ENCODE peak calls at places on chromosomes 7 and 10, in five cellular contexts. Q is upper lobe of left lung; O is left ventricle myocardium inferior; L is CD4-positive, alpha-beta memory T cell; P is kidney. T is an unnamed sample. For H3K9me3 and H3K4me1, the result is how much of the 10 kb centered on the place peaks cover.

GRCh38 chr10:107894521-107894920 is 730.0 kb upstream of the SORCS1 start:
- DNase-seq in O (no peak), Q (no peak), P (no peak), L (no peak), T (no peak)

GRCh38 chr7:106425017-106425719 is 140.4 kb upstream of the NAMPT start:
- DNase-seq in O (peak), L (peak), P (peak), Q (no peak), T (no peak)

GRCh38 chr10:105243381-105243780 is 602.3 kb downstream of the SORCS3 start:
- DNase-seq in P (no peak), L (no peak), Q (no peak), O (no peak), T (no peak)

GRCh38 chr7:46192191-46192590 is 271.1 kb upstream of the IGFBP3 start:
- DNase-seq in P (no peak), Q (no peak), L (no peak), O (no peak), T (no peak)

GRCh38 chr10:60461688-60462087 is 72.0 kb upstream of the ANK3 start:
- DNase-seq in Q (no peak), P (no peak), O (no peak), L (no peak), T (no peak)

GRCh38 chr10:43809211-43809930 is 160.7 kb upstream of the ZNF32 start:
- DNase-seq in P (no peak), O (no peak), Q (no peak), L (no peak), T (no peak)

GRCh38 chr10:63837043-63837442 is 315.8 kb downstream of the REEP3 start:
- DNase-seq in Q (no peak), P (no peak), O (no peak), L (no peak), T (no peak)

GRCh38 chr10:110501142-110501937 is 3.6 kb downstream of the DUSP5 start:
- DNase-seq in P (peak), Q (no peak), O (peak), L (no peak), T (peak)

GRCh38 chr10:75021851-75022250 is 89.6 kb upstream of the SAMD8 start:
- DNase-seq in O (no peak), Q (no peak), L (no peak), P (no peak), T (no peak)

GRCh38 chr7:49398236-49398635 is 375.2 kb upstream of the VWC2 start:
- DNase-seq in L (no peak), O (peak), Q (no peak), P (no peak), T (no peak)

GRCh38 chr7:84729284-84729683 is 457.6 kb downstream of the SEMA3D start:
- DNase-seq in L (no peak), O (no peak), Q (no peak), P (no peak), T (no peak)

GRCh38 chr10:24468281-24468751 is 255.4 kb downstream of the ARHGAP21 start:
- DNase-seq in P (no peak), O (peak), Q (no peak), L (no peak), T (no peak)

GRCh38 chr7:125573131-125573530 is 643.5 kb upstream of the POT1 start:
- DNase-seq in Q (no peak), P (no peak), O (no peak), L (no peak), T (no peak)

GRCh38 chr7:88111136-88111748 is 108.6 kb downstream of the SRI start:
- DNase-seq in L (peak), O (no peak), P (no peak), Q (no peak), T (no peak)

GRCh38 chr10:77505431-77506334 is 131.9 kb downstream of the KCNMA1 start:
- DNase-seq in P (no peak), O (no peak), L (no peak), Q (no peak), T (no peak)

GRCh38 chr10:43160067-43160918 is 22.0 kb downstream of the CSGALNACT2 start:
- DNase-seq in Q (no peak), L (no peak), P (no peak), O (no peak), T (no peak)

GRCh38 chr7:30159698-30160143 is 24.9 kb downstream of the MTURN start:
- DNase-seq in L (no peak), P (peak), O (no peak), Q (no peak), T (no peak)

GRCh38 chr7:108805808-108806397 is 236.2 kb downstream of the DNAJB9 start:
- DNase-seq in O (no peak), Q (no peak), L (no peak), P (no peak), T (no peak)

GRCh38 chr10:69421611-69422308 is 5.0 kb upstream of the TACR2 start:
- DNase-seq in L (no peak), O (peak), Q (no peak), P (no peak), T (no peak)

GRCh38 chr10:53140516-53140915 is 367.9 kb upstream of the MBL2 start:
- DNase-seq in P (no peak), Q (no peak), L (no peak), O (no peak), T (no peak)

GRCh38 chr10:131264110-131264788 is 47.3 kb downstream of the TCERG1L start:
- DNase-seq in L (no peak), Q (no peak), P (no peak), O (no peak), T (no peak)

GRCh38 chr10:57506414-57507094 is 761.1 kb downstream of the IPMK start:
- DNase-seq in Q (peak), P (peak), L (no peak), O (no peak), T (no peak)

GRCh38 chr7:124497209-124497608 is 268.4 kb downstream of the GPR37 start:
- DNase-seq in P (no peak), L (no peak), Q (no peak), O (no peak), T (no peak)

GRCh38 chr7:36280840-36281812 is 108.5 kb upstream of the ANLN start:
- DNase-seq in P (peak), Q (peak), L (no peak), O (peak), T (no peak)

GRCh38 chr10:24180891-24181290 is 28.0 kb upstream of the KIAA1217 start:
- DNase-seq in P (no peak), Q (no peak), O (no peak), L (no peak), T (no peak)

GRCh38 chr10:88553116-88553752 is 29.9 kb downstream of the RNLS start:
- DNase-seq in P (no peak), L (peak), Q (no peak), O (no peak), T (peak)

GRCh38 chr10:95818663-95819062 is 62.7 kb downstream of the ENTPD1 start:
- DNase-seq in O (no peak), L (no peak), P (no peak), Q (no peak), T (no peak)

GRCh38 chr7:137804819-137805218 is 42.0 kb downstream of the DGKI start:
- DNase-seq in Q (no peak), O (no peak), P (no peak), L (no peak), T (no peak)

GRCh38 chr10:130873636-130874035 is 437.9 kb downstream of the TCERG1L start:
- DNase-seq in O (no peak), L (no peak), P (no peak), Q (no peak), T (no peak)

GRCh38 chr7:28505014-28505413 is 92.7 kb downstream of the CREB5 start:
- DNase-seq in P (no peak), Q (no peak), L (no peak), O (no peak), T (no peak)

GRCh38 chr7:19619122-19619521 is 89.7 kb downstream of the POLR1F start:
- DNase-seq in Q (no peak), O (no peak), P (no peak), L (no peak), T (no peak)

DNA sequence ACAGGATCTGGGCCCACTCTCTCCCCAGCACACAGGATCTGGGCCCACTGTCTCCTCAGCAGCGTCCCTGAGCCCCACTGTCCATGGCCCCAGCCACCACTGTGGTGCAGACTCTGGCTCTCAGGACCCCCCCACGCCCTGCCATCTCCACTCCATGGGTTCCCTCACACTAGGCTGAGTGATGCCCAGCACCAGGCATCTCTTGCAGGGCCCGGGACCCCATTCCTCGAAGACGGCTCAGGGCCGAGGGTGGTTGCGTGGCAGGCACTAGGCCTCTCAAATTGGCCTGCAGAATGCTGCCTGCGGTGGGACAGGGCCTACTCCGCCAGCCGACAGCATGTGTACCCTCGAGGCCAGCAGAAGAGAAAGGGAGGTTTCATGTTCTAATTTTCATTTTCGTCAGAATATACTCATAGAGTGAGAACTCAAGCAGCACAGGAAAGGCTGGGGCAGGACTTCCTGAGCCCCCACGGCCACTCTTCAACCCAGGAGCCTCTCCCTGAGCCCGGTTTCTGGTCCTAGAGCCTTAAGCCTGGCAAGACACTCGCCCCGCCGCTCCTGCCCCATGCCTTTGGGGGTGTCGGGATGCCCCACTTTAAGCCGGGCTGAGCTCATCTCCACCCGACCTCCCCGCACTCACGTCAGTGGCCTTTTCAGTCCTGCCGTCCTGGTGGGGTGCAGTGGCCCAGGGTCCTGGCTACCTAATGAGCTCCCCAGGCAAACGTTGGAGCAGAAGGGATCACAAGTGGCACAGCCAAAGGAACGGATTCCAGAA is 44.0 kb downstream of the PWWP2B start:
- DNase-seq in O (no peak), L (no peak), P (peak), Q (peak), T (no peak)
- H3K9me3 ChIP-seq in O (under half), L (under half), P (under half), Q (under half), T (under half)

GRCh38 chr7:73556208-73557107 is 1.0 kb downstream of the BCL7B start:
- DNase-seq in L (no peak), P (no peak), Q (no peak), O (no peak), T (no peak)
- H3K4me1 ChIP-seq in L (under half), P (under half), Q (under half), O (under half), T (under half)

DNA sequence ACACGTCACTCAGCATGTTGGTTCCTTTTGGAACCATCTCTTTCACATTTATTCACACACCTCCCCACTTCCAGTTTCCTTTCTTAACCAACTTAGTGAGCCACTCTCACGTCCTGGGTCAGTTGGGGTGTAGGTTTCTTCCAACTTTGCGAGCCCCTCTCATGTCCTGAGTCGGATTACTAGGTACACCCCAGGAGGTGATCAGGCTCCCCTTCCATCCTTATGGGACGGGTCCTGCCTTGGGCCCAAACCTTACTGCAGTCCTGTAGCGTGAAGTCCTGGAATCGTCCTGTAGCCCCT is 7.7 kb downstream of the ERV3-1 start:
- DNase-seq in Q (no peak), L (no peak), P (no peak), O (no peak), T (no peak)
- H3K9me3 ChIP-seq in Q (under half), L (under half), P (under half), O (half or more), T (under half)

DNA sequence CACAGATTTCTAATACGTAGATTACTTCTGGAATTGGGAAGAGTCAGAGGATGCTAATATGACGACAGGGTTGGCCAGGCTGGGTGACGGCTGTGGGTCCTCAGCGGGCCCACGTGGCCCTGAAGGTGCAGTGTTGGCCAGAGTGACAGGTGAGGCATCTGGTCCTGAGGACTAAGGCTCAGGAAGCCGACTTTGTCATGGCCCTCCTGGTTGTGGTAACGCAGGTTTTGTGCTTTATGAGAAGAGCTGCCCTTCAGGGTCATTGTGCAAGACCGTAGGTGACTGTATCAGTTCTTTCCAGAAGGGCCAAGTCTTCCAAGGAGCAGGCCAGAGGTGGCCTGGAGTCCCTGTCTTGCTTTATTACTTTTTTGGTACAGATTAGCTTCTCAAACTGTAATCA is 2.5 kb downstream of the EIF3B start:
- DNase-seq in Q (no peak), O (no peak), P (no peak), L (no peak), T (no peak)
- H3K4me1 ChIP-seq in Q (half or more), O (half or more), P (under half), L (half or more), T (half or more)

GRCh38 chr7:158063850-158064610 is 523.6 kb downstream of the PTPRN2 start:
- DNase-seq in Q (no peak), P (no peak), L (no peak), O (no peak), T (no peak)
- H3K9me3 ChIP-seq in Q (under half), P (under half), L (under half), O (under half), T (under half)

GRCh38 chr7:104960741-104961479 is 53.1 kb upstream of the KMT2E start:
- DNase-seq in O (no peak), L (no peak), Q (no peak), P (no peak), T (no peak)
- H3K4me1 ChIP-seq in O (under half), L (under half), Q (under half), P (under half), T (under half)

DNA sequence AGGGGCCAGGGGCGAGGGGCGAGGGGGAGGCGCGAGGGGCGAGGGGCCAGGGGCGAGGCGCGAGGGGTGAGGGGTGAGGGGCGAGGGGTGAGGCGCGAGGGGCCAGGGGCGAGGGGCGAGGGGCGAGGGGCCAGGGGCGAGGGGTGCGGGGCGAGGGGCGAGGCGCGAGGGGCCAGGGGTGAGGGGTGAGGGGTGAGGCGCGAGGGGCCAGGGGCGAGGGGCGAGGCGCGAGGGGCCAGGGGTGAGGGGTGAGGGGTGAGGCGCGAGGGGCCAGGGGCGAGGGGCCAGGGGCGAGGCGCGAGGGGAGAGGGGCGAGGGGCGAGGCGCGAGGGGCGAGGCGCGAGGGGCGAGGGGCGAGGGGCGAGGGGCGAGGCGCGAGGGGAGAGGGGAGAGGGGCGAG is 192.3 kb downstream of the PTPRN2 start:
- DNase-seq in P (no peak), O (no peak), L (no peak), Q (peak), T (no peak)
- H3K9me3 ChIP-seq in P (under half), O (under half), L (under half), Q (under half), T (under half)

GRCh38 chr7:43589133-43589478 is 6.2 kb downstream of the STK17A start:
- DNase-seq in P (no peak), O (no peak), L (no peak), Q (no peak), T (no peak)

GRCh38 chr7:43584200-43584586 is 1.3 kb downstream of the STK17A start:
- DNase-seq in L (no peak), O (no peak), P (no peak), Q (no peak), T (peak)

GRCh38 chr7:43585521-43585920 is 2.6 kb downstream of the STK17A start:
- DNase-seq in O (no peak), P (no peak), L (no peak), Q (no peak), T (no peak)

GRCh38 chr7:43588477-43589132 is 5.7 kb downstream of the STK17A start:
- DNase-seq in P (no peak), Q (no peak), O (no peak), L (no peak), T (no peak)

DNA sequence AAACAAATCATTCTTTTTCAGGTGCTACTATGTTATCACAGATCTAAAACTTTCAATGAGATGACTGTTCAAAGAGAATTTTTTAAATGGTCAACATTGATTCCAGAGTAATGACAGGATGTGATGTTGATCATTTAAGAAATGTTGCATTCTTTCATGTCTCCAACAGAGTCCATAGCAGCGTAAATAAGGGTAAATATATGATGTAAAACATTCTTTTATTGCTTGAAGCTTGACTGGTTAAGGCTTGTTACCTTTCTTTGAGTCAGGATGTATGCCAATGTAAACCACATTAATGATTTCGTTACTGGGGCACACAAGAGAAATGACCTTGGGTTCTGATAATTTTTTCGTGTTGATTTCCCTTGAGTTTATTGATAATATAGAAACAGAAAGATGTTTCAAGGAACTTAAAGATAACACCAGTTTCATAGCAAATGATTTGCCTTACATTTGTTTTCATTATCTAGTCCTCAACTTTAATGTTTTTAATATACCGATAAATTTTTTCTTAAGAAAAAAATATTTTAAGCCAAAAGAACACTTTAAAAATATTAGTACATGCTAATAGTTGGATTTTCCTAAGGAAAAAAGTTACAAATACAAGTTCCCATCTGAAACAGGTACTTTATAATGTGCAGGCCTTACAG is 3.5 kb downstream of the STK17A start:
- DNase-seq in L (peak), P (no peak), Q (no peak), O (no peak), T (no peak)
- H3K4me1 ChIP-seq in L (half or more), P (under half), Q (under half), O (under half), T (under half)

T was measured in CD8-positive, alpha-beta memory T cell.